ENCODE peak calls at places on chromosomes 4 and X, in four cellular contexts. Z, M, A and P are unnamed samples.

GRCh38 chr4:143281507-143282169 is 55.0 kb upstream of the GAB1 start:
- DNase-seq in M (no peak), A (no peak), Z (no peak), P (peak)

GRCh38 chr4:53777244-53777984 is 186.1 kb upstream of the LNX1 start:
- DNase-seq in A (no peak), Z (no peak), M (peak), P (peak)

GRCh38 chrX:38172596-38172995 is 48.1 kb downstream of the SRPX start:
- DNase-seq in A (no peak), M (no peak), Z (no peak), P (peak)

GRCh38 chrX:154019061-154019621 is 561 bp downstream of the IRAK1 start:
- DNase-seq in Z (peak), M (no peak), A (no peak), P (no peak)

GRCh38 chrX:39956803-39957394 is 140.9 kb downstream of the BCOR start:
- DNase-seq in A (peak), Z (no peak), M (no peak), P (no peak)

GRCh38 chr4:78057135-78057599 is at the start of gene FRAS1:
- DNase-seq in A (peak), M (peak), Z (peak), P (no peak)

GRCh38 chrX:3136161-3136961 is 95.1 kb downstream of the ARSF start:
- DNase-seq in A (no peak), Z (no peak), M (no peak), P (no peak)

GRCh38 chr4:36189511-36190226 is 54.6 kb downstream of the ARAP2 start:
- DNase-seq in A (no peak), Z (no peak), M (no peak), P (no peak)

GRCh38 chr4:99490286-99490685 is 20.5 kb upstream of the C4orf17 start:
- DNase-seq in Z (no peak), M (no peak), A (no peak), P (no peak)

GRCh38 chr4:34250562-34250961 is 1993.8 kb downstream of the ARAP2 start:
- DNase-seq in A (no peak), M (no peak), Z (no peak), P (peak)

GRCh38 chr4:37719021-37719420 is 32.8 kb upstream of the RELL1 start:
- DNase-seq in M (no peak), A (no peak), Z (no peak), P (peak)

GRCh38 chrX:1448793-1449580 is 3.7 kb downstream of the ASMTL start:
- DNase-seq in Z (no peak), M (no peak), A (no peak), P (no peak)

GRCh38 chr4:2931765-2932560 is 31.2 kb downstream of the NOP14 start:
- DNase-seq in Z (no peak), M (no peak), A (no peak), P (no peak)

GRCh38 chrX:124280294-124280902 is 52.1 kb upstream of the TEX13D start:
- DNase-seq in M (peak), Z (no peak), A (no peak), P (no peak)

GRCh38 chr4:116839826-116840225 is 245.6 kb downstream of the TRAM1L1 start:
- DNase-seq in Z (no peak), M (no peak), A (no peak), P (no peak)

GRCh38 chr4:142406917-142407501 is 439.1 kb downstream of the INPP4B start:
- DNase-seq in Z (no peak), M (no peak), A (no peak), P (no peak)

GRCh38 chrX:132631579-132632232 is 142.9 kb upstream of the MBNL3 start:
- DNase-seq in M (peak), Z (peak), A (peak), P (peak)

GRCh38 chrX:136318895-136319597 is 18.3 kb downstream of the ADGRG4 start:
- DNase-seq in M (no peak), A (no peak), Z (peak), P (no peak)

GRCh38 chr4:40178672-40179071 is 18.2 kb upstream of the RHOH start:
- DNase-seq in M (no peak), A (no peak), Z (no peak), P (no peak)

GRCh38 chr4:101418055-101418454 is 70.7 kb upstream of the PPP3CA start:
- DNase-seq in M (no peak), Z (no peak), A (no peak), P (no peak)

GRCh38 chr4:1045193-1045594 is 33.8 kb downstream of the FGFRL1 start:
- DNase-seq in M (no peak), A (no peak), Z (no peak), P (no peak)

GRCh38 chrX:119093991-119094741 is 21.4 kb downstream of the CT47C1 start:
- DNase-seq in M (peak), Z (no peak), A (peak), P (peak)

GRCh38 chrX:102684772-102685520 is 27.3 kb upstream of the GPRASP2 start:
- DNase-seq in Z (no peak), M (no peak), A (no peak), P (no peak)

GRCh38 chr4:26985836-26986235 is 125.2 kb downstream of the STIM2 start:
- DNase-seq in A (no peak), M (no peak), Z (no peak), P (no peak)

GRCh38 chr4:76251448-76252270 is at the start of gene FAM47E:
- DNase-seq in Z (peak), A (peak), M (peak), P (peak)

GRCh38 chrX:133923548-133923947 is 61.8 kb downstream of the GPC3 start:
- DNase-seq in A (no peak), M (no peak), Z (peak), P (no peak)

GRCh38 chr4:174757736-174758135 is 71.3 kb downstream of the GLRA3 start:
- DNase-seq in A (no peak), Z (no peak), M (no peak), P (no peak)

GRCh38 chr4:112858751-112859150 is 190.7 kb upstream of the ANK2 start:
- DNase-seq in M (no peak), A (no peak), Z (no peak), P (no peak)

GRCh38 chr4:71120831-71121524 is 127.5 kb downstream of the DCK start:
- DNase-seq in M (no peak), A (no peak), Z (no peak), P (no peak)

GRCh38 chr4:102139132-102139573 is 206.1 kb downstream of the SLC39A8 start:
- DNase-seq in Z (no peak), M (peak), A (no peak), P (no peak)

GRCh38 chr4:37715889-37716402 is 29.8 kb upstream of the RELL1 start:
- DNase-seq in M (no peak), A (no peak), Z (peak), P (peak)

GRCh38 chr4:158826882-158827281 is 58.1 kb downstream of the FNIP2 start:
- DNase-seq in A (peak), Z (no peak), M (no peak), P (no peak)

GRCh38 chrX:36978886-36979285 is 29.3 kb upstream of the FAM47C start:
- DNase-seq in Z (no peak), A (no peak), M (no peak), P (peak)

GRCh38 chr4:108651068-108651794 is 832 bp downstream of the OSTC start:
- DNase-seq in A (peak), M (peak), Z (peak), P (peak)

GRCh38 chr4:81136161-81136910 is 78.7 kb downstream of the PRKG2 start:
- DNase-seq in Z (no peak), A (no peak), M (no peak), P (peak)

GRCh38 chr4:2944882-2945526 is 18.2 kb downstream of the NOP14 start:
- DNase-seq in A (no peak), Z (no peak), M (no peak), P (no peak)

GRCh38 chr4:147714575-147715401 is 17.1 kb upstream of the ARHGAP10 start:
- DNase-seq in Z (no peak), M (no peak), A (no peak), P (peak)

GRCh38 chrX:12339921-12340320 is 201.6 kb downstream of the FRMPD4 start:
- DNase-seq in Z (no peak), A (no peak), M (no peak), P (no peak)
- H3K4me3 ChIP-seq in Z (no peak), A (no peak), M (no peak), P (no peak)

GRCh38 chr4:6113641-6114040 is 86.7 kb downstream of the JAKMIP1 start:
- DNase-seq in Z (no peak), A (no peak), M (no peak), P (no peak)

GRCh38 chr4:6114601-6115000 is 85.7 kb downstream of the JAKMIP1 start:
- DNase-seq in A (no peak), Z (no peak), M (no peak), P (no peak)

GRCh38 chr4:6111354-6111930 is 88.9 kb downstream of the JAKMIP1 start:
- DNase-seq in Z (peak), A (no peak), M (no peak), P (no peak)

GRCh38 chr4:6114181-6114580 is 86.2 kb downstream of the JAKMIP1 start:
- DNase-seq in M (no peak), Z (no peak), A (no peak), P (no peak)

DNA sequence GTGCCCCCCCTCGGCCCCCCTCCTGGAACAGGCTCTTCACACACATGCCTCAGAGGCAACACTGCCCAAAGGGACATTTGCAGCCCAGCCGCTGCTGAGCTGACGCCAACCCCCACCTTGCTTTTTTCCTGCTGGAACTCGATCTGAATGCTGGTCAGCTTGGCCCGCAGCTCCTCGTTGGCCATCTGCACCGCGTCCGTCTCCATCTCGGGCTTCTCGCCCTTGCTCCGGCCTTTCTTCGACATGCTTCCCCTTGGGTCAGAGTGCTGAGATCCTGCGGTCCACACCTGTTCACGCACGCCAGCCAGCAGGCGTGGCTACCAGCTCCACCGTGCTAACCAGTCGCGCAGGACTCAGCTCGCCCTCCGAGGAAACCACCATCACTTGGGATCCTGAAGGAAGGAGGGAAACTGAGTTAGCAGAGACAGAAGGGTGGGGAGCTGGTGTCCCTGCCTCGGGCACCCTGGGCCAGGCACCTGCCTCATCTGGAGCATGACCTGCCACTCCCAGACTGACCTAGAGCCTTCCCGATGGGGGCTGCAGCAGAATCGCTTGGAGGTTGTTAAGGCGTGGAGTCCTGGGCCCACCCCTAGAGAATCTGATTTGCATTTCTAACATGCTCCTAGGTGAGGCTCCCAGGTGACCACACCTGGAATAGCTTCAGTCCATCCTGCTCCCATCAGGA is 87.6 kb downstream of the JAKMIP1 start:
- DNase-seq in M (no peak), A (no peak), Z (no peak), P (no peak)
- TF ChIP-seq USF2 in M (no peak), A (no peak), Z (no peak), P (no peak)

GRCh38 chr4:126678608-126679007 is 954.1 kb upstream of the INTU start:
- DNase-seq in A (no peak), Z (no peak), M (no peak), P (no peak)
- H3K4me3 ChIP-seq in A (no peak), Z (no peak), M (no peak), P (no peak)

GRCh38 chrX:78024349-78025108 is 55.1 kb upstream of the PGAM4 start:
- DNase-seq in A (peak), Z (peak), M (peak), P (peak)

GRCh38 chrX:78027798-78028197 is 58.4 kb upstream of the PGAM4 start:
- DNase-seq in M (no peak), A (no peak), Z (no peak), P (no peak)

GRCh38 chrX:78035061-78035460 is 65.6 kb upstream of the PGAM4 start:
- DNase-seq in Z (no peak), M (no peak), A (no peak), P (no peak)

GRCh38 chrX:78029663-78030062 is 60.2 kb upstream of the PGAM4 start:
- DNase-seq in Z (peak), M (peak), A (peak), P (peak)
- TF ChIP-seq USF2 in Z (no peak), M (no peak), A (no peak), P (no peak)

DNA sequence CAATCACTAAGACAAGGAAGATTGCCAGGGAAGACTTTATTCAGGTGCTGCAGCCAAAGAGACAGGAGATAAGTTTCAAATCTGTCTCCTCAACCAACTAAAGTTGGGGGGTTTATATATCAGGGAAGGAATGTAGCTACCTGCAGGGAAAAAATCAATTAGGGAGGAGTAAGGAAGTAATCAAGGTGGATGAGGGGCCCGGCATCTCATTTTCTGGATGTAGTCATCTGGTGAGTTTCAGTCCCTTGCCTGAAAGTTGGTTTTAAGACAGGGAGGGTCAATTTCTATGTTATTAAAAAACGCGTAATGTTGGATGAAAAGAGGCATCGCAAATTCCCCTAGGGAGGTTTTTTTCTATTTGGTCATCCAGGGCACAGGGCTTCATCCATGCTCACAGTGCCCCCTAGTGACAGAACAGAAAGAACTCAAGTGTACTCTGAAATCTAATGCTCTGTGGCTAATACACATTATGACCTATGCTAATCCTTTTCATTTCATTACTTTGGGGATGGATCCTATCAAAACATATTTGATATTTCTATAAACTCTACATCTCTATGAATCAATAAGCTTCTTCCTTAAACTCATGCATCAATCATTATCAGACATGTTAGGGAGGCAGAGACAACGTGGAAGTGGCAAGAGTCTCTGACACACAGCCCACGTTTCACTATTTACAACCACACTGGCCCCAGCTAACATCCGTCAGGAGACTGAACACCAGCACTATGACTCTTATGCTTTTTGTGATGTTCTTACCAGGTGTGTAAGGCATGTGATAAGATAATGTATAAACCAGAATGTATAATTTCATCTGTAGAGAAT is 1577.0 kb upstream of the TENM3 start:
- DNase-seq in A (peak), Z (peak), M (peak), P (peak)
- H3K4me3 ChIP-seq in A (no peak), Z (no peak), M (no peak), P (no peak)

DNA sequence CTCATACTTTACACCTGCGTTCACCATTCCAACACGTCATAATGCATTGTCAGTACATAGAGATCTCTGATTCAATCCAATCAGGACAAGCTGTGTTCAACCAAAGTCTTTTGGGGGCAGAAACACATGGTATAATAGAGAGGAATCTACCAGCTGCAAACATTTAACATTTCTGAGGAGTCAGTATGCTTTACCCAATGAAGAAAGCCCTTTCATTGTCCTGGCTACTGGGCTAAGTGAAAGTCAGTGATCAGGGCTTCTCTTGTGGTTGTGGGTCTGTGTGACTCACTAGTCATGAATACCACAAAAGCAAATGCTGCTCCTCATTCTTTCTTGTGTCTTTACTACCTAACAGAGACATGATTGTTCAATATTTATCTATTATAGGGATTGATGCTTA is 352.8 kb upstream of the BOD1L1 start:
- DNase-seq in Z (no peak), A (no peak), M (no peak), P (peak)
- TF ChIP-seq USF2 in Z (no peak), A (no peak), M (no peak), P (no peak)

DNA sequence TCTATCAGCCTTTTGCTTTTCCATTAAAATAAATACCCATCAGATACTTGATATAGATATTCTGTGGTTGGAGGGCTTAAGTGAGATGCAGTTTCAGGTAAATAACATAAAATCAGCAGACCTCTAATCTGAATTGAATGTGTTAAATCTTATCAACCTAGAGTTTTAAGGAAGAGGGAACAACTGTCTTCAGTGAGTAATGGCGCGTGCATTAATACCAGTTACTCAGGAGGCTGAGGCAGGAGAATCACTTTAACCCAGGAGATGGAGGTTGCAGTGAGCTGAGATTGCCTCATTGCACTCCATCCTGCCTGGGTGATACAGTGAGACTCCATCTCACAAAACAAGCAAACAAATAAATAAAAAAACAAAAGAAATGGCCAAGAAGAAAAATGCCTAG is 54.3 kb downstream of the FAT4 start:
- DNase-seq in A (no peak), M (no peak), Z (no peak), P (no peak)
- H3K4me3 ChIP-seq in A (no peak), M (no peak), Z (peak), P (peak)

GRCh38 chr4:106588906-106589305 is 220.3 kb upstream of the GIMD1 start:
- DNase-seq in M (no peak), Z (no peak), A (no peak), P (no peak)

GRCh38 chr4:106585920-106586349 is 217.4 kb upstream of the GIMD1 start:
- DNase-seq in A (no peak), Z (no peak), M (no peak), P (no peak)

GRCh38 chr4:106583567-106583966 is 215.0 kb upstream of the GIMD1 start:
- DNase-seq in M (peak), A (no peak), Z (no peak), P (peak)

GRCh38 chr4:106584590-106584989 is 216.0 kb upstream of the GIMD1 start:
- DNase-seq in M (no peak), Z (no peak), A (no peak), P (peak)

GRCh38 chr4:106587558-106587957 is 219.0 kb upstream of the GIMD1 start:
- DNase-seq in M (peak), A (no peak), Z (no peak), P (peak)
- TF ChIP-seq USF2 in M (no peak), A (no peak), Z (no peak), P (no peak)

DNA sequence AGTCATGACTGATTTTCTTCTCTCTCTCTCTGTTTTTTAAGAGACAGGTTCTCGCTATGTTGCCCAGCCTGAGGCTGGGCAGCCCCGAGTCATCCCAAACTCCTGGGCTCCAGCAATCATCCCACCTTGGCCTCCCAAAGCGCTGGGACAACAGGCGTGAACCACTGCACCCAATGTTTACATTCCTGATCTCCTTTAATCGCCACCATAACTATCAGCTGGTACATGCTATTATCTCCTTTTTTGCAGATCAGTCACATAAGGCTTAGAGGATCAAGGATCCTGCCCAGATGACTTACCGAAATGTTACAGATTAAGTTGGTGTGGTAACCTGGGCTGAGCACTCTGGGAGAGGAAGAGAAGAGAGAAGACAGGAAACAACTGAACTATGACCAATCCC is 1.5 kb upstream of the USP46 start:
- DNase-seq in A (no peak), M (no peak), Z (no peak), P (no peak)
- H3K4me3 ChIP-seq in A (no peak), M (no peak), Z (no peak), P (no peak)